ENCODE peak calls at places on chromosomes 7 and 10, in six cellular contexts. F is K562, J is HCT116, X is SK-N-SH, V is HepG2, M is H1. I is an unnamed sample.

GRCh38 chr7:66150471-66150870 is 35.8 kb downstream of the CRCP start:
- DNase-seq in X (peak), V (peak), J (no peak), M (no peak), F (no peak), I (no peak)

GRCh38 chr7:1819258-1819841 is 149.3 kb downstream of the ELFN1 start:
- DNase-seq in M (peak), V (no peak), J (no peak), F (no peak), X (no peak), I (no peak)

GRCh38 chr7:65980478-65981250 is 1.3 kb downstream of the GUSB start:
- DNase-seq in X (peak), F (peak), V (no peak), J (no peak), M (no peak), I (no peak)

GRCh38 chr10:1932617-1933016 is 195.3 kb upstream of the ADARB2 start:
- DNase-seq in X (no peak), M (no peak), J (no peak), F (no peak), V (no peak), I (no peak)

GRCh38 chr7:139648941-139649425 is 125.5 kb downstream of the CLEC2L start:
- DNase-seq in V (no peak), M (no peak), X (no peak), J (no peak), F (no peak), I (no peak)

GRCh38 chr10:57799625-57800024 is 468.1 kb downstream of the IPMK start:
- DNase-seq in V (no peak), M (no peak), F (no peak), X (no peak), J (no peak), I (peak)

GRCh38 chr7:38903057-38903456 is 5.9 kb downstream of the VPS41 start:
- DNase-seq in M (no peak), J (no peak), X (no peak), F (no peak), V (no peak), I (no peak)

GRCh38 chr7:84264341-84264740 is 69.8 kb upstream of the SEMA3A start:
- DNase-seq in V (no peak), F (no peak), M (no peak), J (no peak), X (peak), I (no peak)

GRCh38 chr10:78570633-78571032 is 498.1 kb upstream of the ZMIZ1 start:
- DNase-seq in V (no peak), J (no peak), X (no peak), F (no peak), M (no peak), I (no peak)

GRCh38 chr10:26090762-26091161 is 125.8 kb upstream of the GAD2 start:
- DNase-seq in J (no peak), V (no peak), X (no peak), M (no peak), F (no peak), I (no peak)

GRCh38 chr10:97685395-97685958 is 1.6 kb downstream of the AVPI1 start:
- DNase-seq in F (peak), J (peak), X (peak), M (no peak), V (peak), I (no peak)

GRCh38 chr7:23114854-23115253 is 9.3 kb downstream of the KLHL7 start:
- DNase-seq in M (no peak), J (no peak), F (no peak), X (no peak), V (no peak), I (no peak)

GRCh38 chr7:151699147-151699546 is 177.8 kb downstream of the PRKAG2 start:
- DNase-seq in F (no peak), V (no peak), M (no peak), X (no peak), J (no peak), I (no peak)

GRCh38 chr7:120334475-120334874 is 61.5 kb downstream of the KCND2 start:
- DNase-seq in V (no peak), J (no peak), F (no peak), M (no peak), X (no peak), I (no peak)

GRCh38 chr7:17195576-17195975 is 102.9 kb upstream of the AHR start:
- DNase-seq in M (no peak), X (no peak), J (no peak), F (no peak), V (no peak), I (no peak)

GRCh38 chr7:145293793-145294153 is 457.9 kb upstream of the TPK1 start:
- DNase-seq in V (no peak), J (no peak), F (no peak), M (no peak), X (no peak), I (no peak)

GRCh38 chr10:17847586-17848296 is 38.6 kb downstream of the MRC1 start:
- DNase-seq in J (no peak), M (no peak), V (no peak), F (no peak), X (peak), I (no peak)

GRCh38 chr7:2645274-2645868 is 13.6 kb downstream of the TTYH3 start:
- DNase-seq in J (no peak), M (no peak), F (no peak), V (no peak), X (peak), I (no peak)

GRCh38 chr10:118114992-118115391 is 68.3 kb upstream of the RAB11FIP2 start:
- DNase-seq in V (no peak), J (no peak), X (no peak), M (no peak), F (no peak), I (no peak)

GRCh38 chr10:67033878-67034277 is 108.0 kb downstream of the LRRTM3 start:
- DNase-seq in F (no peak), J (no peak), V (no peak), X (no peak), M (no peak), I (no peak)

GRCh38 chr10:25398680-25399079 is 223.9 kb downstream of the GPR158 start:
- DNase-seq in M (no peak), F (no peak), V (no peak), X (no peak), J (no peak), I (no peak)

GRCh38 chr10:49089152-49089788 is 26.1 kb downstream of the VSTM4 start:
- DNase-seq in F (no peak), M (no peak), V (no peak), X (no peak), J (no peak), I (no peak)

GRCh38 chr7:115087437-115087836 is 165.5 kb downstream of the MDFIC start:
- DNase-seq in J (peak), F (no peak), V (peak), M (no peak), X (no peak), I (no peak)

GRCh38 chr10:97778452-97779302 is 6.9 kb upstream of the SFRP5 start:
- DNase-seq in V (no peak), X (no peak), J (no peak), F (no peak), M (peak), I (no peak)

GRCh38 chr7:10308276-10308675 is 665.4 kb upstream of the PHF14 start:
- DNase-seq in J (no peak), X (no peak), M (no peak), V (no peak), F (no peak), I (no peak)

GRCh38 chr7:100493476-100494264 is 9.9 kb downstream of the NYAP1 start:
- DNase-seq in J (no peak), F (peak), M (peak), X (peak), V (peak), I (no peak)

GRCh38 chr10:95281206-95281605 is 9.6 kb downstream of the PDLIM1 start:
- DNase-seq in X (no peak), J (no peak), V (no peak), F (no peak), M (no peak), I (no peak)

GRCh38 chr10:34484164-34484563 is 330.9 kb downstream of the PARD3 start:
- DNase-seq in F (no peak), J (no peak), V (no peak), X (no peak), M (no peak), I (no peak)

GRCh38 chr7:103065666-103066065 is 8.9 kb downstream of the FBXL13 start:
- DNase-seq in X (peak), F (peak), M (peak), J (peak), V (peak), I (peak)

GRCh38 chr7:91941450-91941849 is 788 bp downstream of the AKAP9 start:
- DNase-seq in M (no peak), F (peak), J (no peak), V (peak), X (peak), I (no peak)

GRCh38 chr7:133797818-133798485 is 329.2 kb upstream of the LRGUK start:
- DNase-seq in M (no peak), X (no peak), F (no peak), J (no peak), V (no peak), I (no peak)

GRCh38 chr10:42875388-42875755 is 92.8 kb downstream of the BMS1 start:
- DNase-seq in F (no peak), V (no peak), X (no peak), J (no peak), M (no peak), I (no peak)

GRCh38 chr10:62726142-62726541 is 78.4 kb upstream of the ADO start:
- DNase-seq in X (no peak), M (no peak), F (no peak), J (no peak), V (no peak), I (no peak)

DNA sequence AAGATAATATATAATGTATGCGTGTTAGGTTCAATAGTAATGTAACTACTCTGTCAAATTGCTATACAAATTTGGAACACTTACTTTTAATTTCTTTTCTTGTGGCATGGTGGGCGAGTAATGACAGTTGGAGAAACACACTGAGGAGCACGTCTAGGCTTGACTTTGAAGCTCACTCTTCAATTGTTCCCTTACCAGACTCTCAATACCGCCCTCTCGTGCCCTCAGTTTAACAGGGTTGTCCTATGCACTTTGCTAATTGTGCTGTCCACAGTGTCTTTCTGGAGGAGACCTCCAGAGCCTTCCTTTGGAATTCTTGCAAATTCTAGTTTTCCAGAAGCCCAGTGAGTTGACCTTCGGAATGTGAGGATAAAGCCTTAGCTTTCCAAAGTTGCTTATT is 107.2 kb upstream of the RELN start:
- DNase-seq in V (peak), F (peak), M (no peak), J (peak), X (no peak), I (peak)
- TF ChIP-seq JUND in V (no peak), F (no peak), M (no peak), J (no peak), X (no peak), I (no peak)

GRCh38 chr10:84269773-84270172 is 24.9 kb downstream of the RGR start:
- DNase-seq in M (no peak), X (no peak), F (no peak), J (peak), V (no peak), I (no peak)
- TF ChIP-seq JUND in M (no peak), X (peak), F (no peak), J (peak), V (no peak), I (no peak)

DNA sequence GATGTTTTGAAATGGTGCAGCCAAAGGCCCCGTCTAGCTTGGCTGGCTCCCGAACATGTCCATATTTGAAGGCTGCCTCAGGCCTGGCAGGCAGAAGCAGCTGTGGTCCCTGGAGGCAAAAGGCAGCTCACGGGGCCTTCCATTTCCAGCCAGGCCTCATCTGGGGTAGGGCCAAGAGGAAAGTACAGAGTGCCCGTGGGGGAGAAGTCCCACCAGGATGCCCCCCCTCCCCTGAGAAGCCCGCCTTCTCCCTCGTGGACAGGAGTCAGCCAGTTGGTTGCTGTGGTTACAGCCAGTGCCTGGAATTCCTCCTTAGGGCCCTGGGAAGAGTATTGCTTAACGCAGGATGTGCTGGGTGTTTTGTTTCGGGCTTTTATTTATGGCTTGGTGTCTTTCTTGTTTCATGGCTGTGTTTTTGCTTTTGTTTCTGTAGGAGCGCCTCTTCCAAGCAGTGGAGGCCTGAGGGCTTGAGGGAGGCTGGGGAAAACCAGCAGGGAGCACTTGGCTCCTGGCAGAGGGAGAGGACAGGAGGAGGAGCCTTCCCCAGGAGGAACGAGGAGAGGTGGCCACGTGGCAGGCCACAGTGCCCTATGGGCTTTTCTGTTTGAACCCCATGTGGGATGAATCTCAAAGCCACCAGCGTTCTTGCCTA is 45.4 kb downstream of the CHST3 start:
- DNase-seq in M (no peak), X (peak), J (no peak), F (no peak), V (no peak), I (no peak)
- TF ChIP-seq JUND in M (no peak), X (no peak), J (no peak), F (no peak), V (no peak), I (no peak)

GRCh38 chr7:87934699-87935372 is 785 bp downstream of the ADAM22 start:
- DNase-seq in V (no peak), M (peak), X (peak), J (no peak), F (no peak), I (peak)
- TF ChIP-seq JUND in V (no peak), M (peak), X (no peak), J (no peak), F (no peak), I (no peak)

GRCh38 chr10:120495226-120495625 is 38.2 kb downstream of the PLPP4 start:
- DNase-seq in X (peak), J (no peak), V (no peak), M (no peak), F (no peak), I (no peak)
- TF ChIP-seq JUND in X (no peak), J (no peak), V (no peak), M (no peak), F (no peak), I (no peak)

GRCh38 chr10:88379575-88379974 is 203.5 kb downstream of the RNLS start:
- DNase-seq in J (no peak), V (no peak), X (no peak), F (no peak), M (no peak), I (no peak)
- TF ChIP-seq JUND in J (no peak), V (no peak), X (peak), F (no peak), M (no peak), I (no peak)

GRCh38 chr7:155326385-155326784 is 28.7 kb downstream of the INSIG1 start:
- DNase-seq in F (no peak), J (no peak), V (no peak), X (no peak), M (no peak), I (no peak)

GRCh38 chr7:155322530-155322929 is 24.9 kb downstream of the INSIG1 start:
- DNase-seq in M (no peak), X (no peak), V (no peak), J (no peak), F (no peak), I (no peak)

GRCh38 chr7:155324918-155325235 is 27.2 kb downstream of the INSIG1 start:
- DNase-seq in F (no peak), X (no peak), M (no peak), V (no peak), J (no peak), I (no peak)

GRCh38 chr7:155324012-155324917 is 26.6 kb downstream of the INSIG1 start:
- DNase-seq in X (peak), J (no peak), F (peak), V (no peak), M (no peak), I (no peak)

DNA sequence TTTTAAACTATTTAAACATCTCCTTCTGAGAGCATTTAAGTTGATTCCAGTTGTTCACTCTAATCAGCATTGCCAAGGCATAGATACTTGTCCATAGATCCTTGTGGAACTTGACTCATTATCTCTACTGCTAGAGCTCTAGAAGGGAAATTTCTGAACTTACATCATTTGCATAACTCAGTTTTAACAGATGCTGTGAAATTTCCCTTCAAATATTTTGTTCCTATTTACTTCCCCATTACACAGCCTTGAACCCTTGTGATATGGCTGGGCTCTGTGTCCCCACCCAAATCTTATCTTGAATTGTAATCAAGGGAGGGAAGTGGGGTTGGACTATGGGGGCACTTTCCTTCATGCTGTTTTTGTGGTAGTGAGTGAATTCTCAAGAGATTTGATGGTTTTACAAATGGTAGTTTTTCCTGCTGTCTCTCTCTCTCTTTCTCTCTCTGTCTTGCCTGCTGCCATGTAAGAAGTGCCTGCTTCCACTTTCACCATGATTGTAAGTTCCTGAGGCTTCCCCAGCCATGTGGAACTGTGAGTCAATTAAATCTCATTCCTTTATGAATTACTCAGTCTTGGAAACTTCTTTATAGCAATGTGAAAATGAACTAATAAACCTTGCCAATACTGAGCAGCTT is 25.4 kb downstream of the INSIG1 start:
- DNase-seq in F (no peak), J (no peak), V (no peak), M (no peak), X (no peak), I (no peak)
- TF ChIP-seq JUND in F (no peak), J (no peak), V (no peak), M (no peak), X (no peak), I (no peak)

GRCh38 chr10:131002031-131002861 is 309.3 kb downstream of the TCERG1L start:
- DNase-seq in X (no peak), V (no peak), J (no peak), F (no peak), M (peak), I (no peak)
- TF ChIP-seq JUND in X (no peak), V (no peak), J (no peak), F (no peak), M (no peak), I (no peak)

GRCh38 chr10:121678631-121679174 is 80.5 kb upstream of the FGFR2 start:
- DNase-seq in J (no peak), F (no peak), V (no peak), M (no peak), X (no peak), I (no peak)
- TF ChIP-seq JUND in J (no peak), F (no peak), V (no peak), M (no peak), X (no peak), I (no peak)

I was measured in T47D.